ENCODE peak calls at places on chromosomes 13 and 19, in four cellular contexts. One of them, this sample, is unnamed.

GRCh38 chr19:51501594-51502263 is at the start of gene SIGLEC12:
- DNase-seq in A549: no peak
- DNase-seq in activated CD4-positive, CD25-positive, alpha-beta regulatory T cell: no peak
- DNase-seq in stimulated activated naive CD8-positive, alpha-beta T cell treated with anti-CD3 and anti-CD28 coated beads, Interleukin-15, Interleukin-2, amounts not matched to agents 100 U/mL and 50 U/mL, for 24 hours: peak
- DNase-seq in this sample: no peak

GRCh38 chr13:21079761-21080730 is 18.7 kb upstream of the LATS2 start:
- DNase-seq in A549: no peak
- DNase-seq in activated CD4-positive, CD25-positive, alpha-beta regulatory T cell: no peak
- DNase-seq in stimulated activated naive CD8-positive, alpha-beta T cell treated with anti-CD3 and anti-CD28 coated beads, Interleukin-15, Interleukin-2, amounts not matched to agents 100 U/mL and 50 U/mL, for 24 hours: no peak
- DNase-seq in this sample: no peak

GRCh38 chr19:40503300-40503699 is 36.5 kb downstream of the SPTBN4 start:
- DNase-seq in A549: no peak
- DNase-seq in activated CD4-positive, CD25-positive, alpha-beta regulatory T cell: no peak
- DNase-seq in stimulated activated naive CD8-positive, alpha-beta T cell treated with anti-CD3 and anti-CD28 coated beads, Interleukin-15, Interleukin-2, amounts not matched to agents 100 U/mL and 50 U/mL, for 24 hours: no peak
- DNase-seq in this sample: no peak

GRCh38 chr13:41565221-41565620 is 107.9 kb downstream of the RGCC start:
- DNase-seq in A549: no peak
- DNase-seq in activated CD4-positive, CD25-positive, alpha-beta regulatory T cell: no peak
- DNase-seq in stimulated activated naive CD8-positive, alpha-beta T cell treated with anti-CD3 and anti-CD28 coated beads, Interleukin-15, Interleukin-2, amounts not matched to agents 100 U/mL and 50 U/mL, for 24 hours: no peak
- DNase-seq in this sample: no peak

GRCh38 chr19:11160119-11160768 is 4.7 kb upstream of the SPC24 start:
- DNase-seq in A549: no peak
- DNase-seq in activated CD4-positive, CD25-positive, alpha-beta regulatory T cell: no peak
- DNase-seq in stimulated activated naive CD8-positive, alpha-beta T cell treated with anti-CD3 and anti-CD28 coated beads, Interleukin-15, Interleukin-2, amounts not matched to agents 100 U/mL and 50 U/mL, for 24 hours: no peak
- DNase-seq in this sample: no peak

GRCh38 chr13:109036091-109036490 is 406.7 kb downstream of the MYO16 start:
- DNase-seq in A549: no peak
- DNase-seq in activated CD4-positive, CD25-positive, alpha-beta regulatory T cell: no peak
- DNase-seq in stimulated activated naive CD8-positive, alpha-beta T cell treated with anti-CD3 and anti-CD28 coated beads, Interleukin-15, Interleukin-2, amounts not matched to agents 100 U/mL and 50 U/mL, for 24 hours: no peak
- DNase-seq in this sample: no peak

GRCh38 chr13:97116754-97117153 is 105.4 kb upstream of the MBNL2 start:
- DNase-seq in A549: no peak
- DNase-seq in activated CD4-positive, CD25-positive, alpha-beta regulatory T cell: no peak
- DNase-seq in stimulated activated naive CD8-positive, alpha-beta T cell treated with anti-CD3 and anti-CD28 coated beads, Interleukin-15, Interleukin-2, amounts not matched to agents 100 U/mL and 50 U/mL, for 24 hours: no peak
- DNase-seq in this sample: no peak

GRCh38 chr19:47790398-47790814 is 11.9 kb downstream of the SELENOW start:
- DNase-seq in A549: peak
- DNase-seq in activated CD4-positive, CD25-positive, alpha-beta regulatory T cell: peak
- DNase-seq in stimulated activated naive CD8-positive, alpha-beta T cell treated with anti-CD3 and anti-CD28 coated beads, Interleukin-15, Interleukin-2, amounts not matched to agents 100 U/mL and 50 U/mL, for 24 hours: peak
- DNase-seq in this sample: peak

GRCh38 chr13:47005761-47006414 is 109.0 kb upstream of the HTR2A start:
- DNase-seq in A549: no peak
- DNase-seq in activated CD4-positive, CD25-positive, alpha-beta regulatory T cell: no peak
- DNase-seq in stimulated activated naive CD8-positive, alpha-beta T cell treated with anti-CD3 and anti-CD28 coated beads, Interleukin-15, Interleukin-2, amounts not matched to agents 100 U/mL and 50 U/mL, for 24 hours: no peak
- DNase-seq in this sample: no peak

GRCh38 chr13:23433171-23434153 is at the start of gene SACS:
- DNase-seq in A549: peak
- DNase-seq in activated CD4-positive, CD25-positive, alpha-beta regulatory T cell: no peak
- DNase-seq in stimulated activated naive CD8-positive, alpha-beta T cell treated with anti-CD3 and anti-CD28 coated beads, Interleukin-15, Interleukin-2, amounts not matched to agents 100 U/mL and 50 U/mL, for 24 hours: no peak
- DNase-seq in this sample: peak

GRCh38 chr19:34041922-34042521 is 130.3 kb upstream of the LSM14A start:
- DNase-seq in A549: peak
- DNase-seq in activated CD4-positive, CD25-positive, alpha-beta regulatory T cell: peak
- DNase-seq in stimulated activated naive CD8-positive, alpha-beta T cell treated with anti-CD3 and anti-CD28 coated beads, Interleukin-15, Interleukin-2, amounts not matched to agents 100 U/mL and 50 U/mL, for 24 hours: peak
- DNase-seq in this sample: peak

GRCh38 chr13:51451134-51451466 is 1.7 kb downstream of the INTS6 start:
- DNase-seq in A549: no peak
- DNase-seq in activated CD4-positive, CD25-positive, alpha-beta regulatory T cell: no peak
- DNase-seq in stimulated activated naive CD8-positive, alpha-beta T cell treated with anti-CD3 and anti-CD28 coated beads, Interleukin-15, Interleukin-2, amounts not matched to agents 100 U/mL and 50 U/mL, for 24 hours: no peak
- DNase-seq in this sample: no peak

GRCh38 chr19:29302002-29302928 is 89.3 kb upstream of the UQCRFS1 start:
- DNase-seq in A549: no peak
- DNase-seq in activated CD4-positive, CD25-positive, alpha-beta regulatory T cell: no peak
- DNase-seq in stimulated activated naive CD8-positive, alpha-beta T cell treated with anti-CD3 and anti-CD28 coated beads, Interleukin-15, Interleukin-2, amounts not matched to agents 100 U/mL and 50 U/mL, for 24 hours: no peak
- DNase-seq in this sample: no peak

GRCh38 chr13:75088915-75089314 is 393.1 kb downstream of the TBC1D4 start:
- DNase-seq in A549: no peak
- DNase-seq in activated CD4-positive, CD25-positive, alpha-beta regulatory T cell: no peak
- DNase-seq in stimulated activated naive CD8-positive, alpha-beta T cell treated with anti-CD3 and anti-CD28 coated beads, Interleukin-15, Interleukin-2, amounts not matched to agents 100 U/mL and 50 U/mL, for 24 hours: no peak
- DNase-seq in this sample: no peak

GRCh38 chr13:101747039-101747438 is 294.6 kb downstream of the ITGBL1 start:
- DNase-seq in A549: no peak
- DNase-seq in activated CD4-positive, CD25-positive, alpha-beta regulatory T cell: no peak
- DNase-seq in stimulated activated naive CD8-positive, alpha-beta T cell treated with anti-CD3 and anti-CD28 coated beads, Interleukin-15, Interleukin-2, amounts not matched to agents 100 U/mL and 50 U/mL, for 24 hours: no peak
- DNase-seq in this sample: no peak

GRCh38 chr13:32491028-32491427 is 47.6 kb downstream of the N4BP2L2 start:
- DNase-seq in A549: no peak
- DNase-seq in activated CD4-positive, CD25-positive, alpha-beta regulatory T cell: no peak
- DNase-seq in stimulated activated naive CD8-positive, alpha-beta T cell treated with anti-CD3 and anti-CD28 coated beads, Interleukin-15, Interleukin-2, amounts not matched to agents 100 U/mL and 50 U/mL, for 24 hours: no peak
- DNase-seq in this sample: no peak

GRCh38 chr13:23510544-23510916 is 59.7 kb upstream of the TNFRSF19 start:
- DNase-seq in A549: no peak
- DNase-seq in activated CD4-positive, CD25-positive, alpha-beta regulatory T cell: no peak
- DNase-seq in stimulated activated naive CD8-positive, alpha-beta T cell treated with anti-CD3 and anti-CD28 coated beads, Interleukin-15, Interleukin-2, amounts not matched to agents 100 U/mL and 50 U/mL, for 24 hours: no peak
- DNase-seq in this sample: no peak

GRCh38 chr19:11295180-11295579 is 780 bp upstream of the TSPAN16 start:
- DNase-seq in A549: no peak
- DNase-seq in activated CD4-positive, CD25-positive, alpha-beta regulatory T cell: no peak
- DNase-seq in stimulated activated naive CD8-positive, alpha-beta T cell treated with anti-CD3 and anti-CD28 coated beads, Interleukin-15, Interleukin-2, amounts not matched to agents 100 U/mL and 50 U/mL, for 24 hours: no peak
- DNase-seq in this sample: no peak

GRCh38 chr19:50479761-50480251 is 3.2 kb upstream of the GARIN5A start:
- DNase-seq in A549: no peak
- DNase-seq in activated CD4-positive, CD25-positive, alpha-beta regulatory T cell: no peak
- DNase-seq in stimulated activated naive CD8-positive, alpha-beta T cell treated with anti-CD3 and anti-CD28 coated beads, Interleukin-15, Interleukin-2, amounts not matched to agents 100 U/mL and 50 U/mL, for 24 hours: no peak
- DNase-seq in this sample: no peak

GRCh38 chr19:50843701-50844221 is 10.4 kb upstream of the KLK15 start:
- DNase-seq in A549: no peak
- DNase-seq in activated CD4-positive, CD25-positive, alpha-beta regulatory T cell: no peak
- DNase-seq in stimulated activated naive CD8-positive, alpha-beta T cell treated with anti-CD3 and anti-CD28 coated beads, Interleukin-15, Interleukin-2, amounts not matched to agents 100 U/mL and 50 U/mL, for 24 hours: no peak
- DNase-seq in this sample: no peak

GRCh38 chr19:13212759-13213330 is 62.6 kb downstream of the IER2 start:
- DNase-seq in A549: peak
- DNase-seq in activated CD4-positive, CD25-positive, alpha-beta regulatory T cell: peak
- DNase-seq in stimulated activated naive CD8-positive, alpha-beta T cell treated with anti-CD3 and anti-CD28 coated beads, Interleukin-15, Interleukin-2, amounts not matched to agents 100 U/mL and 50 U/mL, for 24 hours: peak
- DNase-seq in this sample: peak

GRCh38 chr13:61276401-61276800 is 139.2 kb downstream of the PCDH20 start:
- DNase-seq in A549: no peak
- DNase-seq in activated CD4-positive, CD25-positive, alpha-beta regulatory T cell: no peak
- DNase-seq in stimulated activated naive CD8-positive, alpha-beta T cell treated with anti-CD3 and anti-CD28 coated beads, Interleukin-15, Interleukin-2, amounts not matched to agents 100 U/mL and 50 U/mL, for 24 hours: no peak
- DNase-seq in this sample: no peak

GRCh38 chr13:25217023-25217909 is 45.2 kb upstream of the AMER2 start:
- DNase-seq in A549: no peak
- DNase-seq in activated CD4-positive, CD25-positive, alpha-beta regulatory T cell: no peak
- DNase-seq in stimulated activated naive CD8-positive, alpha-beta T cell treated with anti-CD3 and anti-CD28 coated beads, Interleukin-15, Interleukin-2, amounts not matched to agents 100 U/mL and 50 U/mL, for 24 hours: no peak
- DNase-seq in this sample: no peak

GRCh38 chr19:49988433-49988832 is 27.5 kb upstream of the SIGLEC11 start:
- DNase-seq in A549: no peak
- DNase-seq in activated CD4-positive, CD25-positive, alpha-beta regulatory T cell: no peak
- DNase-seq in stimulated activated naive CD8-positive, alpha-beta T cell treated with anti-CD3 and anti-CD28 coated beads, Interleukin-15, Interleukin-2, amounts not matched to agents 100 U/mL and 50 U/mL, for 24 hours: no peak
- DNase-seq in this sample: no peak

GRCh38 chr19:19427935-19428334 is 22.5 kb downstream of the GATAD2A start:
- DNase-seq in A549: no peak
- DNase-seq in activated CD4-positive, CD25-positive, alpha-beta regulatory T cell: no peak
- DNase-seq in stimulated activated naive CD8-positive, alpha-beta T cell treated with anti-CD3 and anti-CD28 coated beads, Interleukin-15, Interleukin-2, amounts not matched to agents 100 U/mL and 50 U/mL, for 24 hours: no peak
- DNase-seq in this sample: no peak

GRCh38 chr13:76338003-76338402 is 548.2 kb downstream of the KCTD12 start:
- DNase-seq in A549: no peak
- DNase-seq in activated CD4-positive, CD25-positive, alpha-beta regulatory T cell: no peak
- DNase-seq in stimulated activated naive CD8-positive, alpha-beta T cell treated with anti-CD3 and anti-CD28 coated beads, Interleukin-15, Interleukin-2, amounts not matched to agents 100 U/mL and 50 U/mL, for 24 hours: no peak
- DNase-seq in this sample: no peak

GRCh38 chr19:35291916-35292315 is at the start of gene MAG:
- DNase-seq in A549: no peak
- DNase-seq in activated CD4-positive, CD25-positive, alpha-beta regulatory T cell: no peak
- DNase-seq in stimulated activated naive CD8-positive, alpha-beta T cell treated with anti-CD3 and anti-CD28 coated beads, Interleukin-15, Interleukin-2, amounts not matched to agents 100 U/mL and 50 U/mL, for 24 hours: no peak
- DNase-seq in this sample: no peak

GRCh38 chr13:77124423-77124822 is 97.5 kb upstream of the FBXL3 start:
- DNase-seq in A549: no peak
- DNase-seq in activated CD4-positive, CD25-positive, alpha-beta regulatory T cell: no peak
- DNase-seq in stimulated activated naive CD8-positive, alpha-beta T cell treated with anti-CD3 and anti-CD28 coated beads, Interleukin-15, Interleukin-2, amounts not matched to agents 100 U/mL and 50 U/mL, for 24 hours: no peak
- DNase-seq in this sample: no peak

GRCh38 chr19:16202320-16203255 is 4.9 kb downstream of the AP1M1 start:
- DNase-seq in A549: no peak
- DNase-seq in activated CD4-positive, CD25-positive, alpha-beta regulatory T cell: no peak
- DNase-seq in stimulated activated naive CD8-positive, alpha-beta T cell treated with anti-CD3 and anti-CD28 coated beads, Interleukin-15, Interleukin-2, amounts not matched to agents 100 U/mL and 50 U/mL, for 24 hours: no peak
- DNase-seq in this sample: peak

GRCh38 chr13:113927661-113928581 is 46.0 kb downstream of the C13orf46 start:
- DNase-seq in A549: no peak
- DNase-seq in activated CD4-positive, CD25-positive, alpha-beta regulatory T cell: no peak
- DNase-seq in stimulated activated naive CD8-positive, alpha-beta T cell treated with anti-CD3 and anti-CD28 coated beads, Interleukin-15, Interleukin-2, amounts not matched to agents 100 U/mL and 50 U/mL, for 24 hours: no peak
- DNase-seq in this sample: no peak

GRCh38 chr19:53506728-53507127 is 31.2 kb upstream of the ZNF331 start:
- DNase-seq in A549: no peak
- DNase-seq in activated CD4-positive, CD25-positive, alpha-beta regulatory T cell: no peak
- DNase-seq in stimulated activated naive CD8-positive, alpha-beta T cell treated with anti-CD3 and anti-CD28 coated beads, Interleukin-15, Interleukin-2, amounts not matched to agents 100 U/mL and 50 U/mL, for 24 hours: no peak
- DNase-seq in this sample: no peak